ENCODE peak calls at places on chromosomes 4 and X, in nine cellular contexts. M, K, B, P, D, X, J, G and Q are unnamed samples.

GRCh38 chrX:136204571-136204970 is 46.6 kb downstream of the MAP7D3 start:
- DNase-seq in J (peak), B (peak), D (no peak), K (no peak), M (peak), X (no peak), P (peak), G (peak), Q (no peak)

GRCh38 chr4:80073362-80074008 is 456 bp upstream of the ANTXR2 start:
- DNase-seq in M (no peak), X (no peak), G (no peak), P (no peak), B (no peak), J (no peak), K (no peak), D (no peak), Q (no peak)

GRCh38 chr4:46432923-46433322 is 43.0 kb upstream of the GABRA2 start:
- DNase-seq in M (no peak), G (peak), X (no peak), P (no peak), D (peak), J (no peak), B (no peak), K (no peak), Q (no peak)

GRCh38 chr4:2292679-2293108 is 30.8 kb upstream of the MXD4 start:
- DNase-seq in G (peak), X (no peak), B (peak), K (no peak), J (no peak), M (no peak), D (no peak), P (no peak), Q (no peak)

GRCh38 chrX:67717571-67717970 is 173.8 kb downstream of the AR start:
- DNase-seq in G (no peak), K (no peak), X (no peak), J (peak), P (no peak), D (no peak), M (no peak), B (no peak), Q (no peak)

GRCh38 chr4:57550143-57550542 is 440.0 kb upstream of the IGFBP7 start:
- DNase-seq in K (no peak), X (no peak), B (no peak), M (no peak), D (no peak), P (no peak), J (no peak), G (no peak), Q (no peak)

GRCh38 chr4:179415842-179416223 is 1973.6 kb upstream of the AGA start:
- DNase-seq in M (no peak), J (no peak), K (no peak), D (no peak), B (no peak), G (no peak), X (no peak), P (no peak), Q (no peak)

GRCh38 chr4:86035688-86036087 is 324.2 kb downstream of the MAPK10 start:
- DNase-seq in D (no peak), P (no peak), M (no peak), B (no peak), X (no peak), J (no peak), K (no peak), G (peak), Q (no peak)

GRCh38 chrX:17377795-17378194 is 2.8 kb downstream of the NHS start:
- DNase-seq in G (peak), J (no peak), X (no peak), K (no peak), D (no peak), P (no peak), B (no peak), M (no peak), Q (no peak)

GRCh38 chr4:1082215-1083182 is 30.9 kb downstream of the RNF212 start:
- DNase-seq in D (peak), X (no peak), K (peak), M (peak), P (peak), G (peak), B (peak), J (peak), Q (peak)

GRCh38 chr4:10093801-10094552 is 22.6 kb downstream of the WDR1 start:
- DNase-seq in B (no peak), X (no peak), K (no peak), J (peak), M (peak), D (no peak), P (no peak), G (peak), Q (no peak)

GRCh38 chr4:86970447-86971354 is 35.9 kb downstream of the AFF1 start:
- DNase-seq in B (no peak), M (no peak), P (no peak), G (no peak), J (no peak), X (no peak), D (no peak), K (no peak), Q (no peak)

GRCh38 chr4:111854494-111855087 is 290.7 kb upstream of the FAM241A start:
- DNase-seq in J (peak), P (no peak), B (no peak), M (no peak), D (peak), K (no peak), G (peak), X (no peak), Q (no peak)

GRCh38 chrX:43969504-43970501 is 3.4 kb downstream of the NDP start:
- DNase-seq in K (no peak), B (no peak), M (no peak), J (peak), X (peak), G (peak), D (no peak), P (no peak), Q (no peak)

GRCh38 chr4:165177725-165178666 is 29.4 kb upstream of the KLHL2 start:
- DNase-seq in P (no peak), M (no peak), K (no peak), X (no peak), D (no peak), J (no peak), G (no peak), B (no peak), Q (no peak)

GRCh38 chr4:134276476-134276875 is 74.9 kb upstream of the PABPC4L start:
- DNase-seq in M (no peak), X (no peak), B (no peak), D (no peak), K (no peak), P (no peak), J (no peak), G (no peak), Q (no peak)

GRCh38 chr4:38119663-38120374 is 159.6 kb downstream of the PTTG2 start:
- DNase-seq in X (peak), M (no peak), J (peak), B (no peak), K (no peak), D (peak), P (no peak), G (peak), Q (no peak)

GRCh38 chr4:242121-242848 is 63.0 kb downstream of the ZNF732 start:
- DNase-seq in J (peak), P (peak), X (peak), D (no peak), M (peak), B (peak), G (peak), K (no peak), Q (no peak)

GRCh38 chr4:84938316-84938715 is 28.2 kb downstream of the WDFY3 start:
- DNase-seq in G (peak), J (peak), M (no peak), B (no peak), K (no peak), D (peak), P (no peak), X (no peak), Q (no peak)

DNA sequence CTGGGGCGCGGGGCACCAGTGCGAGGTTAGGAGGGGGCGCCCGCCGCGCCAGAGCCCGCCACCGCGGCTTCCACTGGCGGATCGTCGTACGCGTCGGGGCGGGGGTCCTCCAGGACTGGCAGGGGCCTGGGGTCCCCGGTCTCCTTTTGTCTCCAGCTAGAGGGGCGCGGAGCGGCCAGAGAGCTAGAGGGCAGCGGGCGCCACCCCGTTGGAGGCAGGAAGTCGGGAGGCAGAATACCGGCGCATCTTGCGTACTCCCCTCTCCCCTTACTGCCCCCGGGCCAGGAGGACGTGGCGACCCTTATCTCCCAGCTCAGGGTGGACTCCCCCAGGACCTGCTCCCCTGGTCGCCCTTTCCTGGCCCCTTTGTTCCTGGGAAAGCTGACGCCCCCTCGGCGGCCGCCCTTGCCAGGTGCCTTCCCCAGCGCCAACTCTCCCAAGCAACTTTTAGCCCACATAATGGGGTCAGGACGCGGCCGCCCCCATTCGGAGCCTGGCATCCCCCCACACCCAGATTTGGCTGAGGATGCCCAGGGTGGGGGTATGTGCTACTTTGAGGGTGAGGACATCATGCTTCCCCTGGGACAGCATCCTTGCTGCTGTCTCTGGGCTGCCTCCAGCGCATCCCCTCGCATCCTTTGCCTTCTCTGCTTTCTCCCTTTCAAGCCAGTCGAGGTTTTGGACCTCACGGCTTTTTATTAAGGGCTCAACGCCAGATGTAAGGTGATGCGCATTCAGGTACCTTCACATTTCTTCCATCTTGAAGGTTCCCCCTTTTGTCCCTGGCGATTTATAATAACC is 976 bp downstream of the CNKSR2 start:
- DNase-seq in P (peak), G (no peak), M (no peak), K (no peak), B (peak), X (peak), D (no peak), J (no peak), Q (no peak)
- H3K27ac ChIP-seq in P (no peak), G (no peak), M (no peak), K (no peak), B (peak), X (no peak), D (no peak), J (no peak), Q (no peak)

GRCh38 chrX:18895157-18895952 is 88.6 kb downstream of the PHKA2 start:
- DNase-seq in M (peak), G (peak), D (peak), X (peak), P (peak), K (peak), J (peak), B (peak), Q (peak)
- H3K27ac ChIP-seq in M (peak), G (no peak), D (peak), X (no peak), P (no peak), K (peak), J (no peak), B (peak), Q (peak)

GRCh38 chr4:155978810-155979209 is 25.1 kb upstream of the CTSO start:
- DNase-seq in G (no peak), B (no peak), K (no peak), D (no peak), P (no peak), J (no peak), X (no peak), M (no peak), Q (no peak)
- H3K27ac ChIP-seq in G (no peak), B (no peak), K (no peak), D (no peak), P (no peak), J (no peak), X (no peak), M (no peak), Q (no peak)

DNA sequence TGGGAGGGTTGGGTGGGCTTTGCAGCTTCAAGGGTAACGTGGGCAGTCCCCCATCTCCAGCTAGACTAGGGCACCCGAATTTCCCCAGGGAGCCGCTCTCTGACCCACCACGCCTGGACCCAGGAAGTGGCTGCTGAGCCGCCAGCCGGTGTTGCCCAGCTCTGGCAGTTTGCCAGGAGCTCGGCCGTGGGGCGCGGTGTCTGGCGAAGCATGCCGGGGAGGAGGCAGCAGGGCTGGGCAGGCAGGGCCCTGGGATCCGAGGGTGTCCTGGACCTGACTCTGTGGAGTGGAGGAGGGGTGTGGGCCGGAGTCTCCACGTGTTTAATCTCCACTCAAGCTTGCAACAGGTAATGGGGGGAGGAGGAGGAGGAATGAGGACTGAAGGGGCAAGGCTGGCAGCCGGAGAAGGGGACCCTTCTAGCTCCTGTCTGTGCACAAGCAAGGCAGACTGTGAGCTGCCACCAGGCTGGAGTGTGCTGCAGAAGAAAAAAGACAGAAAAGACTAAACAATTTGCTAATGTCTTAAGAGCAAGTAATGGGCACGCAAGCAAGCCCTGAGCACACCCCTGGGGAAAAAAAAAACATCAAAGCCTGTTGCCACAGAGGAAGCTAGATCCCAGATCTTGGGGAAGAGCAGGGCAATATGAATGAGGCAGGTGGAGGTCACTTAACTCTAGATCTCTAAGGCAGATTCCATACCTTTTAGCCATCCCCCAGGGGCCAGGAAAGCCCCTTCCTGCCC is 2.4 kb downstream of the LONRF3 start:
- DNase-seq in G (peak), K (no peak), P (no peak), X (peak), M (peak), D (no peak), B (peak), J (no peak), Q (no peak)
- H3K27ac ChIP-seq in G (no peak), K (no peak), P (no peak), X (peak), M (peak), D (peak), B (peak), J (no peak), Q (no peak)

DNA sequence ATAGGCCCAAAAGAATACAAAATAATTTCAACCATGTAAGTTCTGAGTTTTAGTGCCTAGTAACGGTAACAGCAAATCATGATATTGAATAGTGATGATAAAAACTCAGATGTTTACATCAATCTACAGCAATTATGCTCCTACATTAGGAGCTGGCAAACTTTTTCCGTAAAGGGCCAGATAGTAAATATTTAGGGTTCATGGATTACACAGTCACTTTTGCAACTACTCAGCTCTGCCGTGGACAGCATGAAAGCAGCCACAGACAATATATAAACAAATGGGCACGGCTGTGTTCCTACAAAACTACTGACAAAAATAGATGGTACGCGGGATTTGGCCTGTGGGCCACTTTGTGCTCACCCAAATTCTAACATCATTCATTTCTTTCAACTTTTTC is 167.8 kb upstream of the NAP1L5 start:
- DNase-seq in J (no peak), P (no peak), D (no peak), X (no peak), B (no peak), K (no peak), M (no peak), G (no peak), Q (no peak)
- H3K27ac ChIP-seq in J (peak), P (no peak), D (no peak), X (no peak), B (no peak), K (peak), M (no peak), G (no peak), Q (peak)

GRCh38 chrX:39667191-39667590 is 430.6 kb downstream of the BCOR start:
- DNase-seq in X (no peak), J (peak), K (no peak), B (no peak), G (no peak), D (no peak), M (no peak), P (no peak), Q (no peak)

GRCh38 chrX:39669668-39670067 is 428.1 kb downstream of the BCOR start:
- DNase-seq in D (no peak), P (no peak), K (no peak), G (no peak), M (no peak), J (no peak), B (no peak), X (no peak), Q (no peak)

GRCh38 chrX:39670281-39670680 is 427.5 kb downstream of the BCOR start:
- DNase-seq in K (no peak), J (no peak), X (no peak), D (no peak), P (no peak), M (no peak), B (no peak), G (peak), Q (no peak)

GRCh38 chrX:39667746-39668507 is 429.8 kb downstream of the BCOR start:
- DNase-seq in X (no peak), P (no peak), D (no peak), K (no peak), M (no peak), B (no peak), J (no peak), G (no peak), Q (no peak)

GRCh38 chrX:39665830-39666518 is 431.8 kb downstream of the BCOR start:
- DNase-seq in D (no peak), J (no peak), P (no peak), B (no peak), G (peak), X (no peak), M (no peak), K (no peak), Q (no peak)
- H3K27ac ChIP-seq in D (no peak), J (no peak), P (no peak), B (no peak), G (peak), X (no peak), M (no peak), K (no peak), Q (no peak)

DNA sequence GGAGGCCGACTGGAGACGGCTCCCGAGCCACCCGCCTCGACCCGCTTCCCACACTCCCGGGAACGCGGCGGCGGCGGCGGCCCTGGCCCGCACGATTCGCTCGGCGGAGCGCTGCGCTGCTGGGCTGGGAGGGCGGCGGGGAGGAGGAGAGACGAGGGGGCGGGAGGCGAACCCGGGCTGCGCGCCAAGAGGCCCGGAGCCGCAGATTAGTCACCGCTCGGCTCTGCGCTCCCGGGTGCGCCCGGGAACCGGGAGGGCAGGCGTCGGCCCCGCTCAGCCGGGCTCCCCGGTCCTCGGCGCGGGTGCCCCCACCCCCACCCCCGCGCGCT is 11.2 kb upstream of the BCOR start:
- DNase-seq in B (peak), K (no peak), D (peak), X (peak), J (peak), P (peak), M (no peak), G (peak), Q (no peak)
- H3K27ac ChIP-seq in B (peak), K (peak), D (peak), X (peak), J (peak), P (no peak), M (peak), G (peak), Q (peak)

GRCh38 chr4:143700060-143700419 is 435 bp downstream of the FREM3 start:
- DNase-seq in K (no peak), D (no peak), X (peak), P (peak), G (peak), M (no peak), J (no peak), B (no peak), Q (no peak)

GRCh38 chr4:143699331-143700059 is 980 bp downstream of the FREM3 start:
- DNase-seq in K (no peak), J (no peak), B (no peak), M (no peak), G (peak), P (peak), D (no peak), X (no peak), Q (no peak)

GRCh38 chr4:143701365-143701764 is 890 bp upstream of the FREM3 start:
- DNase-seq in K (no peak), G (no peak), J (no peak), D (no peak), M (no peak), B (no peak), X (no peak), P (no peak), Q (no peak)

DNA sequence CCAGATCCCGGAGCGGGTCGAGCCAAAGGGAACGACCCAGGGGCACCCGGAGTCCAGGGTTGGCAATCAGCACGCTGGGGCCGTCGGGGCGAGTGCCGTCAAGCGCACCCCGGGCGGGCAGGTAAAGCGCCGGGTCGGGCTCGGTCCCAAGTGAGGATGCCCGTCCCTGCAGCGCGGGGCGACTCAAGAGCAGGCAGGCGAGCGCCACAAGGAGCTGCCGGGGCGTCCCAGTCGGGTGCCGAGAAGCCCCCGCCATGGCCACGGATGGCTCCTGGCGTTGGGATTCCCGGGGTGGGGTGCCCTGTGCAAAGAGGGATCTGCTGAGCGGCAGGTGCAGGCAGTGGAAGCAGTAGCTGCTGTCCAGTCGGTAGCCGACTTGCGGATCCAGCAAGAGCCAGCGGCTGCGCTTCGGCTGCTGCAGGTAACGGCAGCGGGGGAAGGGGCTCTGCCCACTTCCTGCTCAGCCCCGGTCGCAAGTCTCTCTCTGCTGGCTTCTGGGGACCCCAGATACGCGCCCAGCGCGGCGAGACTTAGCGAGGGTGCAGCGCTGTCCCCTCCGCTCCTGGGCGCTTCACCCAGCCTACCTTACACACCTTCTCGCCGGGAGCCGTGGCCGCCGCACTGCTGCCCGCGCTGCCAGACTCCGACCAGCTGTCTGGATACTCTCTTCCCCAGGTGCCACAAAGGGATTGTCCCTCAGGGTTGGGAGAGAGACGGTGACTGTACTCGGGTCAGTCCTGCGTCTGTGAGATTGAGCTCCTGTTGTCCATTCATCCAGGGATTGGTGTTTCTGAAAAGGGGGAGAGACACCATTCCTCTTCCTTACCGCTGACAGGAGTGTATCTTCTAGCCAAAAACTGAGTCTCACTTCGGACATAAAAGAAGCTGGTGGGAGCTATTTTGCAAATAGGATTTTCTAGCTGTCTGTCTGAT is at the start of gene FREM3:
- DNase-seq in M (no peak), P (peak), X (no peak), J (no peak), G (peak), K (no peak), B (no peak), D (no peak), Q (no peak)
- H3K27ac ChIP-seq in M (no peak), P (no peak), X (no peak), J (no peak), G (no peak), K (no peak), B (no peak), D (no peak), Q (no peak)